ENCODE peak calls at places on chromosomes 1 and 21, in five cellular contexts. K, R, F, V and Y are unnamed samples. For H3K4me1 and H3K36me3, the result is how much of the 10 kb centered on the place peaks cover.

GRCh38 chr1:169741666-169742394 is 8.0 kb upstream of the SELE start:
- DNase-seq in K (peak), R (no peak), F (no peak), V (no peak), Y (no peak)

GRCh38 chr1:97332716-97333115 is 588.1 kb downstream of the DPYD start:
- DNase-seq in K (peak), R (no peak), F (no peak), V (no peak), Y (no peak)

GRCh38 chr21:15221799-15222386 is 157.1 kb upstream of the NRIP1 start:
- DNase-seq in K (peak), R (no peak), F (peak), V (no peak), Y (peak)

GRCh38 chr1:211932581-211933010 is 102.0 kb upstream of the LPGAT1 start:
- DNase-seq in K (no peak), R (no peak), F (no peak), V (no peak), Y (no peak)

GRCh38 chr1:906532-907420 is 16.9 kb upstream of the SAMD11 start:
- DNase-seq in K (peak), R (no peak), F (peak), V (peak), Y (no peak)

GRCh38 chr1:224116131-224116530 is 2.2 kb downstream of the FBXO28 start:
- DNase-seq in K (peak), R (peak), F (no peak), V (no peak), Y (no peak)

GRCh38 chr1:109265016-109265415 is 15.7 kb downstream of the CELSR2 start:
- DNase-seq in K (no peak), R (no peak), F (no peak), V (no peak), Y (no peak)

GRCh38 chr1:177490786-177491185 is 320.0 kb downstream of the BRINP2 start:
- DNase-seq in K (no peak), R (no peak), F (no peak), V (no peak), Y (no peak)

GRCh38 chr1:28971980-28972771 is 57.8 kb downstream of the EPB41 start:
- DNase-seq in K (peak), R (no peak), F (peak), V (peak), Y (no peak)

GRCh38 chr1:109775408-109775807 is 11.7 kb upstream of the EPS8L3 start:
- DNase-seq in K (no peak), R (no peak), F (no peak), V (peak), Y (no peak)

GRCh38 chr1:47533176-47534039 is 95.6 kb downstream of the FOXD2 start:
- DNase-seq in K (peak), R (no peak), F (peak), V (peak), Y (no peak)

GRCh38 chr1:38221006-38221649 is 174.5 kb upstream of the POU3F1 start:
- DNase-seq in K (peak), R (no peak), F (no peak), V (no peak), Y (no peak)

GRCh38 chr1:2251786-2252185 is 23.7 kb downstream of the SKI start:
- DNase-seq in K (no peak), R (no peak), F (peak), V (no peak), Y (no peak)

GRCh38 chr1:59142663-59143487 is 154.0 kb upstream of the FGGY start:
- DNase-seq in K (peak), R (no peak), F (peak), V (no peak), Y (no peak)

GRCh38 chr1:6424000-6424565 is 493 bp upstream of the ESPN start:
- DNase-seq in K (no peak), R (no peak), F (no peak), V (no peak), Y (no peak)

GRCh38 chr1:37741130-37741529 is 23.8 kb downstream of the EPHA10 start:
- DNase-seq in K (no peak), R (no peak), F (no peak), V (no peak), Y (no peak)

GRCh38 chr21:46298083-46298412 is 11.9 kb downstream of the YBEY start:
- DNase-seq in K (peak), R (no peak), F (no peak), V (no peak), Y (no peak)
- H3K4me3 ChIP-seq in K (peak), R (no peak), F (peak), V (peak), Y (peak)

GRCh38 chr1:155007253-155007828 is 4.7 kb downstream of the ZBTB7B start:
- DNase-seq in K (no peak), R (no peak), F (peak), V (no peak), Y (no peak)
- H3K4me1 ChIP-seq in K (under half), R (under half), F (half or more), V (half or more), Y (under half)

DNA sequence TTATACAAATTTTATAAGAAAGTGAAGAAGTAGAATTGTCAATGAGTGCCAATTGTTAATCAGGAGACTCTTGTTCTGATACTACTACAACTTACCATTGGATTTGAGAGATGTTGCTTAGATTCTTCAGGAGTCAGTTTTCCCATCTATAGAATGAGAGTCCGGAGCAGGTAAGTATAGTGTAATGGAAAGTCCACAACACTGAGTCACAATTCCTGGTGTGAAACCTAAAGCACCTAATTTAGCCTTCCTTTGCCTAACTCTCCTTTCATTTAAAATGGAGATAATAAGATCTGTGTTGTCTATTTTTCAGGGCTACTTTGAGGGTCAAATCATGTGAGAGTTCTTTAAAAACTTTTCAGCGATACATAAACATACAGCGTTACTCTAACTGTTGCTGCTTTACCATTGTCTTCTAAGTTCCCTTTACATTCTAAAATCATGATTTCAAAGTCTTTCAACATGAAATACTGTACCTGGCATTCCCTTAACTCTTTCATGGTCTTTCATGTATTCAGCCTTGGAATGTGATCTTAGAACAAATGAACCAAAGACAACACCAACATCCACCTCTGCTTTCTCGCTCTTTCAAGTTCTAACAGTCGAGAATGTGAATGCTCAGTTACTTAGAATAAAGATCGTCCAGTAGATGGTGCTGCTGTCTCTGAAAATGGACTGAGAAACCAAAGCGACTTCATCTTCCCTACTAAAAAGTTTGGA is 90.9 kb downstream of the SLC30A10 start:
- DNase-seq in K (peak), R (no peak), F (peak), V (no peak), Y (peak)
- H3K36me3 ChIP-seq in K (under half), R (under half), F (under half), V (under half), Y (under half)

GRCh38 chr21:33932731-33933130 is 17.1 kb upstream of the ATP5PO start:
- DNase-seq in K (no peak), R (no peak), F (no peak), V (no peak), Y (no peak)
- H3K4me3 ChIP-seq in K (no peak), R (peak), F (no peak), V (no peak), Y (no peak)

GRCh38 chr1:17520473-17521319 is 18.8 kb upstream of the ARHGEF10L start:
- DNase-seq in K (no peak), R (no peak), F (no peak), V (no peak), Y (no peak)

GRCh38 chr1:17520041-17520440 is 19.5 kb upstream of the ARHGEF10L start:
- DNase-seq in K (no peak), R (no peak), F (peak), V (no peak), Y (no peak)

GRCh38 chr1:17523487-17524029 is 15.9 kb upstream of the ARHGEF10L start:
- DNase-seq in K (no peak), R (no peak), F (no peak), V (no peak), Y (no peak)

GRCh38 chr1:17525065-17525464 is 14.4 kb upstream of the ARHGEF10L start:
- DNase-seq in K (no peak), R (no peak), F (no peak), V (no peak), Y (no peak)

GRCh38 chr1:17521946-17522612 is 17.4 kb upstream of the ARHGEF10L start:
- DNase-seq in K (no peak), R (no peak), F (no peak), V (no peak), Y (no peak)
- H3K4me1 ChIP-seq in K (under half), R (under half), F (under half), V (under half), Y (under half)